ENCODE peak calls at places on chromosomes 13 and 19, in five cellular contexts. D is activated naive CD4-positive, alpha-beta T cell treated with anti-CD3 and anti-CD28 coated beads, Interleukin-2, amount 10 ng/mL, durations not matched to agents 7 days and 5 days; G is left ventricle myocardium superior; Y is activated CD8-positive, alpha-beta memory T cell treated with anti-CD3 and anti-CD28 coated beads for 4 hours; M is posterior cingulate gyrus. O is an unnamed sample.

GRCh38 chr19:48186541-48186991 is 16.1 kb downstream of the ZSWIM9 start:
- DNase-seq in M (no peak), G (no peak), Y (no peak), D (no peak), O (no peak)

GRCh38 chr13:20191902-20192469 is 752 bp downstream of the GJB2 start:
- DNase-seq in Y (no peak), D (no peak), M (no peak), G (peak; percentile 32), O (no peak)

GRCh38 chr19:37930416-37930815 is 23.4 kb downstream of the SIPA1L3 start:
- DNase-seq in Y (no peak), M (no peak), G (no peak), D (no peak), O (no peak)

GRCh38 chr19:19900124-19900523 is 622 bp upstream of the ZNF93 start:
- DNase-seq in D (no peak), Y (no peak), G (no peak), M (no peak), O (no peak)

GRCh38 chr13:93624371-93624777 is 397.8 kb downstream of the GPC6 start:
- DNase-seq in D (no peak), G (no peak), M (no peak), Y (no peak), O (no peak)

GRCh38 chr13:46089213-46089612 is 15.6 kb downstream of the CPB2 start:
- DNase-seq in G (no peak), D (no peak), Y (no peak), M (no peak), O (no peak)

GRCh38 chr19:47694466-47695273 is 18.6 kb upstream of the EHD2 start:
- DNase-seq in G (no peak), M (no peak), Y (no peak), D (no peak), O (no peak)

GRCh38 chr13:27988520-27988919 is at the start of gene URAD:
- DNase-seq in G (no peak), D (no peak), M (no peak), Y (no peak), O (no peak)

GRCh38 chr13:99909836-99910619 is 61.5 kb downstream of the ZIC5 start:
- DNase-seq in Y (no peak), M (no peak), D (no peak), G (peak; percentile 52), O (no peak)

GRCh38 chr13:97849305-97849704 is 104.2 kb upstream of the IPO5 start:
- DNase-seq in D (no peak), M (no peak), G (no peak), Y (no peak), O (no peak)

GRCh38 chr13:94996445-94996844 is 284.1 kb upstream of the SOX21 start:
- DNase-seq in M (no peak), Y (no peak), G (no peak), D (no peak), O (no peak)

GRCh38 chr19:48558018-48558684 is 6.2 kb downstream of the SULT2B1 start:
- DNase-seq in Y (no peak), D (no peak), M (no peak), G (no peak), O (no peak)

GRCh38 chr13:34926513-34926912 is 15.6 kb upstream of the NBEA start:
- DNase-seq in Y (no peak), M (no peak), D (no peak), G (no peak), O (no peak)

GRCh38 chr13:98486412-98486811 is 90.5 kb downstream of the STK24 start:
- DNase-seq in M (no peak), D (no peak), G (no peak), Y (no peak), O (no peak)

GRCh38 chr13:100738176-100738855 is 63.7 kb upstream of the TMTC4 start:
- DNase-seq in M (no peak), G (no peak), D (no peak), Y (no peak), O (no peak)

GRCh38 chr13:99158846-99159245 is 41.8 kb upstream of the UBAC2 start:
- DNase-seq in Y (no peak), G (no peak), D (no peak), M (no peak), O (no peak)

GRCh38 chr19:38663156-38663651 is 15.8 kb downstream of the ACTN4 start:
- DNase-seq in M (no peak), G (no peak), D (no peak), Y (no peak), O (no peak)

GRCh38 chr13:94177041-94177440 is 302.4 kb downstream of the DCT start:
- DNase-seq in G (no peak), Y (no peak), D (no peak), M (no peak), O (no peak)

GRCh38 chr13:108188260-108188659 is 27.1 kb downstream of the LIG4 start:
- DNase-seq in G (no peak), D (no peak), M (no peak), Y (no peak), O (no peak)

GRCh38 chr19:17926044-17926443 is 6.8 kb upstream of the CCDC124 start:
- DNase-seq in D (no peak), G (no peak), Y (no peak), M (no peak), O (no peak)

GRCh38 chr19:9729162-9729561 is 39.4 kb downstream of the ZNF846 start:
- DNase-seq in Y (no peak), G (no peak), M (no peak), D (no peak), O (no peak)

GRCh38 chr13:42039457-42039945 is 8.9 kb upstream of the DGKH start:
- DNase-seq in D (peak; percentile 24), G (no peak), Y (no peak), M (no peak), O (no peak)

GRCh38 chr19:36151144-36152051 is 849 bp downstream of the COX7A1 start:
- DNase-seq in G (peak; percentile 78), Y (no peak), D (no peak), M (peak; percentile 28), O (no peak)

GRCh38 chr19:47491358-47492136 is 7.5 kb upstream of the KPTN start:
- DNase-seq in D (no peak), G (no peak), M (no peak), Y (no peak), O (no peak)

GRCh38 chr13:50334092-50334778 is 319.0 kb downstream of the KCNRG start:
- DNase-seq in G (no peak), M (no peak), Y (no peak), D (no peak), O (no peak)

GRCh38 chr13:19634129-19634740 is 776 bp downstream of the MPHOSPH8 start:
- DNase-seq in M (no peak), Y (no peak), D (no peak), G (no peak), O (peak; percentile 4)

GRCh38 chr19:4518345-4519171 is at the start of gene PLIN4:
- DNase-seq in Y (no peak), M (peak; percentile 46), D (no peak), G (peak; percentile 92), O (no peak)

GRCh38 chr13:79417741-79418140 is 11.7 kb upstream of the RBM26 start:
- DNase-seq in G (no peak), M (no peak), D (no peak), Y (no peak), O (no peak)

GRCh38 chr13:59247166-59247565 is 916.6 kb downstream of the DIAPH3 start:
- DNase-seq in Y (no peak), M (no peak), G (peak; percentile 64), D (no peak), O (no peak)

GRCh38 chr19:45687599-45687998 is 4.2 kb downstream of the SNRPD2 start:
- DNase-seq in D (no peak), M (no peak), G (no peak), Y (no peak), O (no peak)

GRCh38 chr19:13060964-13061927 is 41.4 kb downstream of the LYL1 start:
- DNase-seq in M (peak; percentile 71), Y (peak; percentile 50), D (peak; percentile 85), G (peak; percentile 94), O (peak; percentile 63)

GRCh38 chr13:64928704-64929499 is 2301.2 kb downstream of the PCDH9 start:
- DNase-seq in G (no peak), D (no peak), Y (no peak), M (no peak), O (no peak)

GRCh38 chr13:21675095-21676007 is 4.5 kb downstream of the FGF9 start:
- DNase-seq in M (peak; percentile 38), Y (no peak), D (peak; percentile 54), G (peak; percentile 61), O (no peak)

GRCh38 chr13:34040863-34041262 is 222.9 kb downstream of the RFC3 start:
- DNase-seq in D (no peak), Y (no peak), G (no peak), M (no peak), O (no peak)

GRCh38 chr19:32257326-32258073 is 87.9 kb upstream of the ZNF507 start:
- DNase-seq in D (no peak), G (no peak), Y (no peak), M (no peak), O (no peak)

GRCh38 chr19:50537306-50537685 is 23.6 kb upstream of the ASPDH start:
- DNase-seq in D (no peak), Y (no peak), G (no peak), M (no peak), O (no peak)

GRCh38 chr19:5172859-5173577 is 167.6 kb downstream of the PTPRS start:
- DNase-seq in Y (no peak), D (no peak), G (no peak), M (no peak), O (no peak)

GRCh38 chr13:78382946-78383542 is 220.3 kb downstream of the POU4F1 start:
- DNase-seq in Y (no peak), G (peak; percentile 46), D (no peak), M (no peak), O (no peak)

GRCh38 chr13:109737606-109738005 is 48.8 kb downstream of the IRS2 start:
- DNase-seq in G (no peak), D (no peak), M (no peak), Y (no peak), O (no peak)